ENCODE peak calls at places on chromosomes 12 and 14, in ten cellular contexts. J is stimulated activated CD4-positive, alpha-beta T cell treated with anti-CD3 and anti-CD28 coated beads, Interleukin-15, amount 100 ng/mL, for 24 hours; N is Right ventricle myocardium inferior; B is stimulated activated CD8-positive, alpha-beta memory T cell treated with anti-CD3 and anti-CD28 coated beads, Interleukin-7, amount 100 ng/mL, for 48 hours; V is naive thymus-derived CD8-positive, alpha-beta T cell; C is GM10248; O is GM03348; G is activated CD8-positive, alpha-beta memory T cell treated with anti-CD3 and anti-CD28 coated beads for 24 hours; A is iPS DF 6.9; I is T-helper 17 cell. Z is an unnamed sample.

GRCh38 chr14:101991336-101991735 is 27.0 kb downstream of the DYNC1H1 start:
- DNase-seq in C (peak; percentile 41), G (no peak), O (no peak), J (no peak), B (no peak), I (no peak), A (no peak), N (no peak), V (no peak), Z (no peak)

GRCh38 chr12:69688496-69689427 is 10.3 kb downstream of the BEST3 start:
- DNase-seq in C (no peak), V (peak; percentile 10), I (no peak), N (no peak), J (peak; percentile 54), B (no peak), G (no peak), A (peak; percentile 31), O (peak; percentile 91), Z (no peak)

GRCh38 chr12:129887047-129887568 is 16.7 kb downstream of the TMEM132D start:
- DNase-seq in A (no peak), V (no peak), C (no peak), I (no peak), B (no peak), O (no peak), J (no peak), G (no peak), N (no peak), Z (no peak)

GRCh38 chr14:93276031-93276716 is 56.7 kb downstream of the BTBD7 start:
- DNase-seq in A (no peak), N (no peak), I (no peak), V (no peak), C (no peak), O (no peak), B (no peak), J (no peak), G (no peak), Z (no peak)

GRCh38 chr12:74283646-74284045 is 254.0 kb upstream of the ATXN7L3B start:
- DNase-seq in G (no peak), A (no peak), C (no peak), B (no peak), N (no peak), V (no peak), I (no peak), O (no peak), J (no peak), Z (no peak)

GRCh38 chr14:61528591-61529021 is 166.7 kb upstream of the HIF1A start:
- DNase-seq in I (no peak), V (no peak), B (no peak), A (no peak), O (peak; percentile 65), C (no peak), J (peak; percentile 49), N (no peak), G (peak; percentile 68), Z (no peak)

GRCh38 chr12:29895966-29896365 is 112.2 kb upstream of the TMTC1 start:
- DNase-seq in A (no peak), J (no peak), N (no peak), O (no peak), I (no peak), C (no peak), G (no peak), V (no peak), B (no peak), Z (no peak)

GRCh38 chr12:39763894-39764176 is 144.2 kb upstream of the ABCD2 start:
- DNase-seq in J (no peak), N (no peak), I (no peak), A (no peak), G (no peak), C (no peak), V (no peak), B (no peak), O (no peak), Z (no peak)

GRCh38 chr14:76168531-76168930 is 16.8 kb downstream of the GPATCH2L start:
- DNase-seq in V (no peak), A (no peak), G (no peak), J (no peak), C (no peak), I (no peak), B (no peak), O (no peak), N (no peak), Z (no peak)

GRCh38 chr14:76377675-76378074 is 1.7 kb downstream of the ESRRB start:
- DNase-seq in C (no peak), A (no peak), O (no peak), V (no peak), N (no peak), G (no peak), I (no peak), B (no peak), J (no peak), Z (no peak)

GRCh38 chr12:119182701-119183493 is 4.2 kb downstream of the HSPB8 start:
- DNase-seq in J (no peak), N (no peak), I (no peak), A (no peak), V (no peak), G (no peak), B (no peak), C (no peak), O (no peak), Z (no peak)

GRCh38 chr12:15719230-15719629 is 70.0 kb downstream of the EPS8 start:
- DNase-seq in B (no peak), O (no peak), N (no peak), V (no peak), J (no peak), A (no peak), C (no peak), I (no peak), G (no peak), Z (no peak)

GRCh38 chr12:74021937-74022336 is 515.7 kb upstream of the ATXN7L3B start:
- DNase-seq in G (no peak), C (peak; percentile 29), O (no peak), N (no peak), J (peak; percentile 33), A (peak; percentile 43), B (no peak), V (no peak), I (no peak), Z (no peak)

GRCh38 chr12:334114-334513 is 55.0 kb downstream of the KDM5A start:
- DNase-seq in J (no peak), V (no peak), G (no peak), B (no peak), A (no peak), I (no peak), O (no peak), N (no peak), C (no peak), Z (no peak)

GRCh38 chr14:59013672-59014298 is 174.7 kb upstream of the DAAM1 start:
- DNase-seq in N (no peak), G (no peak), I (no peak), J (no peak), A (no peak), O (no peak), C (no peak), V (no peak), B (no peak), Z (no peak)

GRCh38 chr14:68722968-68723577 is 69.8 kb downstream of the ZFP36L1 start:
- DNase-seq in V (no peak), G (no peak), B (no peak), N (no peak), J (no peak), A (no peak), O (no peak), C (no peak), I (no peak), Z (no peak)

Z was measured in effector memory CD4-positive, alpha-beta T cell.